ENCODE peak calls at places on chromosomes 7 and 10, in five cellular contexts. One of them, this sample, is unnamed. For H3K36me3, the result is how much of the 10 kb centered on the place peaks cover.

GRCh38 chr10:125828311-125828710 is 5.0 kb downstream of the BCCIP start:
- DNase-seq in PC-3: no peak
- DNase-seq in neural progenitor cell: no peak
- DNase-seq in kidney: no peak
- DNase-seq in mammary epithelial cell: no peak
- DNase-seq in this sample: no peak

GRCh38 chr7:28169166-28169713 is 11.4 kb downstream of the JAZF1 start:
- DNase-seq in PC-3: peak
- DNase-seq in neural progenitor cell: no peak
- DNase-seq in kidney: no peak
- DNase-seq in mammary epithelial cell: no peak
- DNase-seq in this sample: no peak

GRCh38 chr7:1134951-1135350 is 25.0 kb downstream of the ZFAND2A start:
- DNase-seq in PC-3: no peak
- DNase-seq in neural progenitor cell: no peak
- DNase-seq in kidney: no peak
- DNase-seq in mammary epithelial cell: no peak
- DNase-seq in this sample: no peak

GRCh38 chr7:107993879-107994278 is 9.1 kb downstream of the LAMB1 start:
- DNase-seq in PC-3: no peak
- DNase-seq in neural progenitor cell: no peak
- DNase-seq in kidney: no peak
- DNase-seq in mammary epithelial cell: no peak
- DNase-seq in this sample: peak

GRCh38 chr7:5636914-5637313 is 144.5 kb downstream of the RNF216 start:
- DNase-seq in PC-3: peak
- DNase-seq in neural progenitor cell: peak
- DNase-seq in kidney: peak
- DNase-seq in mammary epithelial cell: peak
- DNase-seq in this sample: peak

GRCh38 chr10:117615649-117616048 is 73.1 kb downstream of the EMX2 start:
- DNase-seq in PC-3: no peak
- DNase-seq in neural progenitor cell: no peak
- DNase-seq in kidney: no peak
- DNase-seq in mammary epithelial cell: no peak
- DNase-seq in this sample: no peak

GRCh38 chr7:103651978-103652377 is 206.0 kb upstream of the SLC26A5 start:
- DNase-seq in PC-3: no peak
- DNase-seq in neural progenitor cell: no peak
- DNase-seq in kidney: no peak
- DNase-seq in mammary epithelial cell: no peak
- DNase-seq in this sample: no peak

GRCh38 chr10:43076876-43077420 is at the start of gene RET:
- DNase-seq in PC-3: no peak
- DNase-seq in neural progenitor cell: peak
- DNase-seq in kidney: no peak
- DNase-seq in mammary epithelial cell: peak
- DNase-seq in this sample: peak

GRCh38 chr7:26147030-26147429 is 5.0 kb upstream of the NFE2L3 start:
- DNase-seq in PC-3: no peak
- DNase-seq in neural progenitor cell: no peak
- DNase-seq in kidney: no peak
- DNase-seq in mammary epithelial cell: peak
- DNase-seq in this sample: no peak

GRCh38 chr7:97732567-97733275 is 835 bp downstream of the TAC1 start:
- DNase-seq in PC-3: no peak
- DNase-seq in neural progenitor cell: peak
- DNase-seq in kidney: peak
- DNase-seq in mammary epithelial cell: no peak
- DNase-seq in this sample: no peak

GRCh38 chr10:62046522-62047239 is 145.2 kb downstream of the ARID5B start:
- DNase-seq in PC-3: peak
- DNase-seq in neural progenitor cell: no peak
- DNase-seq in kidney: no peak
- DNase-seq in mammary epithelial cell: peak
- DNase-seq in this sample: no peak

GRCh38 chr7:87413951-87414381 is 61.5 kb downstream of the ABCB4 start:
- DNase-seq in PC-3: peak
- DNase-seq in neural progenitor cell: peak
- DNase-seq in kidney: no peak
- DNase-seq in mammary epithelial cell: peak
- DNase-seq in this sample: no peak

GRCh38 chr10:23777153-23777552 is 338.3 kb downstream of the OTUD1 start:
- DNase-seq in PC-3: no peak
- DNase-seq in neural progenitor cell: peak
- DNase-seq in kidney: no peak
- DNase-seq in mammary epithelial cell: no peak
- DNase-seq in this sample: no peak

GRCh38 chr10:26486985-26487850 is 49.1 kb downstream of the APBB1IP start:
- DNase-seq in PC-3: peak
- DNase-seq in neural progenitor cell: no peak
- DNase-seq in kidney: no peak
- DNase-seq in mammary epithelial cell: peak
- DNase-seq in this sample: no peak

GRCh38 chr10:103523683-103524082 is 30.2 kb downstream of the NEURL1 start:
- DNase-seq in PC-3: no peak
- DNase-seq in neural progenitor cell: no peak
- DNase-seq in kidney: no peak
- DNase-seq in mammary epithelial cell: no peak
- DNase-seq in this sample: no peak

GRCh38 chr7:29204491-29205281 is 10.1 kb downstream of the CHN2 start:
- DNase-seq in PC-3: no peak
- DNase-seq in neural progenitor cell: no peak
- DNase-seq in kidney: no peak
- DNase-seq in mammary epithelial cell: no peak
- DNase-seq in this sample: no peak

GRCh38 chr7:129949292-129950133 is 3.2 kb downstream of the UBE2H start:
- DNase-seq in PC-3: peak
- DNase-seq in neural progenitor cell: peak
- DNase-seq in kidney: peak
- DNase-seq in mammary epithelial cell: peak
- DNase-seq in this sample: peak

GRCh38 chr7:142917447-142917846 is 16.1 kb downstream of the TRPV5 start:
- DNase-seq in PC-3: no peak
- DNase-seq in neural progenitor cell: no peak
- DNase-seq in kidney: no peak
- DNase-seq in mammary epithelial cell: no peak
- DNase-seq in this sample: no peak

GRCh38 chr7:115724400-115725056 is 306.0 kb downstream of the TFEC start:
- DNase-seq in PC-3: peak
- DNase-seq in neural progenitor cell: no peak
- DNase-seq in kidney: no peak
- DNase-seq in mammary epithelial cell: no peak
- DNase-seq in this sample: peak

GRCh38 chr7:143384148-143384547 is 3.0 kb downstream of the ZYX start:
- DNase-seq in PC-3: no peak
- DNase-seq in neural progenitor cell: no peak
- DNase-seq in kidney: peak
- DNase-seq in mammary epithelial cell: no peak
- DNase-seq in this sample: no peak

GRCh38 chr10:103888113-103888841 is 29.7 kb downstream of the STN1 start:
- DNase-seq in PC-3: peak
- DNase-seq in neural progenitor cell: no peak
- DNase-seq in kidney: peak
- DNase-seq in mammary epithelial cell: peak
- DNase-seq in this sample: peak

GRCh38 chr7:116601426-116601825 is 70.6 kb upstream of the MET start:
- DNase-seq in PC-3: no peak
- DNase-seq in neural progenitor cell: no peak
- DNase-seq in kidney: no peak
- DNase-seq in mammary epithelial cell: no peak
- DNase-seq in this sample: no peak

GRCh38 chr7:137754076-137754851 is 92.5 kb downstream of the DGKI start:
- DNase-seq in PC-3: no peak
- DNase-seq in neural progenitor cell: peak
- DNase-seq in kidney: no peak
- DNase-seq in mammary epithelial cell: no peak
- DNase-seq in this sample: no peak

GRCh38 chr10:91758303-91759146 is 39.7 kb upstream of the TNKS2 start:
- DNase-seq in PC-3: peak
- DNase-seq in neural progenitor cell: peak
- DNase-seq in kidney: no peak
- DNase-seq in mammary epithelial cell: peak
- DNase-seq in this sample: no peak

GRCh38 chr7:111029574-111030357 is 61.2 kb upstream of the LRRN3 start:
- DNase-seq in PC-3: no peak
- DNase-seq in neural progenitor cell: no peak
- DNase-seq in kidney: no peak
- DNase-seq in mammary epithelial cell: no peak
- DNase-seq in this sample: no peak

GRCh38 chr10:22427101-22427500 is 81.8 kb downstream of the SPAG6 start:
- DNase-seq in PC-3: peak
- DNase-seq in neural progenitor cell: no peak
- DNase-seq in kidney: no peak
- DNase-seq in mammary epithelial cell: peak
- DNase-seq in this sample: no peak

GRCh38 chr7:152355474-152356057 is 80.2 kb downstream of the KMT2C start:
- DNase-seq in PC-3: no peak
- DNase-seq in neural progenitor cell: no peak
- DNase-seq in kidney: no peak
- DNase-seq in mammary epithelial cell: no peak
- DNase-seq in this sample: no peak

GRCh38 chr10:108112218-108112617 is 947.7 kb upstream of the SORCS1 start:
- DNase-seq in PC-3: peak
- DNase-seq in neural progenitor cell: peak
- DNase-seq in kidney: no peak
- DNase-seq in mammary epithelial cell: peak
- DNase-seq in this sample: no peak

GRCh38 chr10:63197304-63198092 is 64.4 kb downstream of the NRBF2 start:
- DNase-seq in PC-3: no peak
- DNase-seq in neural progenitor cell: no peak
- DNase-seq in kidney: no peak
- DNase-seq in mammary epithelial cell: no peak
- DNase-seq in this sample: no peak

GRCh38 chr10:93452143-93452542 is 30.0 kb downstream of the MYOF start:
- DNase-seq in PC-3: no peak
- DNase-seq in neural progenitor cell: no peak
- DNase-seq in kidney: no peak
- DNase-seq in mammary epithelial cell: no peak
- DNase-seq in this sample: no peak

GRCh38 chr7:151725844-151726770 is 150.8 kb downstream of the PRKAG2 start:
- DNase-seq in PC-3: no peak
- DNase-seq in neural progenitor cell: no peak
- DNase-seq in kidney: peak
- DNase-seq in mammary epithelial cell: no peak
- DNase-seq in this sample: no peak

GRCh38 chr10:21314906-21315305 is 210.6 kb downstream of the SKIDA1 start:
- DNase-seq in PC-3: no peak
- DNase-seq in neural progenitor cell: peak
- DNase-seq in kidney: no peak
- DNase-seq in mammary epithelial cell: no peak
- DNase-seq in this sample: no peak

GRCh38 chr10:21313691-21314090 is 211.8 kb downstream of the SKIDA1 start:
- DNase-seq in PC-3: no peak
- DNase-seq in neural progenitor cell: no peak
- DNase-seq in kidney: no peak
- DNase-seq in mammary epithelial cell: no peak
- DNase-seq in this sample: no peak

GRCh38 chr10:21314234-21314633 is 211.2 kb downstream of the SKIDA1 start:
- DNase-seq in PC-3: no peak
- DNase-seq in neural progenitor cell: peak
- DNase-seq in kidney: no peak
- DNase-seq in mammary epithelial cell: no peak
- DNase-seq in this sample: no peak

GRCh38 chr10:21317902-21318301 is 207.6 kb downstream of the SKIDA1 start:
- DNase-seq in PC-3: no peak
- DNase-seq in neural progenitor cell: no peak
- DNase-seq in kidney: no peak
- DNase-seq in mammary epithelial cell: peak
- DNase-seq in this sample: no peak

GRCh38 chr10:21315321-21316220 is 209.9 kb downstream of the SKIDA1 start:
- DNase-seq in PC-3: no peak
- DNase-seq in neural progenitor cell: peak
- DNase-seq in kidney: peak
- DNase-seq in mammary epithelial cell: peak
- DNase-seq in this sample: peak
- H3K27ac ChIP-seq in PC-3: no peak
- H3K27ac ChIP-seq in neural progenitor cell: peak
- H3K27ac ChIP-seq in kidney: peak
- H3K27ac ChIP-seq in mammary epithelial cell: peak
- H3K27ac ChIP-seq in this sample: no peak

GRCh38 chr10:88239212-88239611 is 343.9 kb downstream of the RNLS start:
- DNase-seq in PC-3: no peak
- DNase-seq in neural progenitor cell: no peak
- DNase-seq in kidney: no peak
- DNase-seq in mammary epithelial cell: peak
- DNase-seq in this sample: no peak
- H3K9ac ChIP-seq in PC-3: no peak
- H3K9ac ChIP-seq in neural progenitor cell: no peak
- H3K9ac ChIP-seq in kidney: no peak
- H3K9ac ChIP-seq in mammary epithelial cell: no peak
- H3K9ac ChIP-seq in this sample: no peak

GRCh38 chr7:139572071-139572470 is 48.6 kb downstream of the CLEC2L start:
- DNase-seq in PC-3: no peak
- DNase-seq in neural progenitor cell: no peak
- DNase-seq in kidney: no peak
- DNase-seq in mammary epithelial cell: no peak
- DNase-seq in this sample: no peak
- H3K36me3 ChIP-seq in PC-3: under half
- H3K36me3 ChIP-seq in neural progenitor cell: under half
- H3K36me3 ChIP-seq in kidney: under half
- H3K36me3 ChIP-seq in mammary epithelial cell: under half
- H3K36me3 ChIP-seq in this sample: under half

GRCh38 chr7:139721844-139722243 is 56.0 kb downstream of the HIPK2 start:
- DNase-seq in PC-3: no peak
- DNase-seq in neural progenitor cell: no peak
- DNase-seq in kidney: no peak
- DNase-seq in mammary epithelial cell: no peak
- DNase-seq in this sample: no peak

GRCh38 chr7:139720186-139720585 is 57.6 kb downstream of the HIPK2 start:
- DNase-seq in PC-3: no peak
- DNase-seq in neural progenitor cell: no peak
- DNase-seq in kidney: no peak
- DNase-seq in mammary epithelial cell: no peak
- DNase-seq in this sample: no peak

GRCh38 chr7:139722604-139723003 is 55.2 kb downstream of the HIPK2 start:
- DNase-seq in PC-3: no peak
- DNase-seq in neural progenitor cell: no peak
- DNase-seq in kidney: no peak
- DNase-seq in mammary epithelial cell: no peak
- DNase-seq in this sample: no peak

GRCh38 chr7:139720705-139721231 is 57.0 kb downstream of the HIPK2 start:
- DNase-seq in PC-3: peak
- DNase-seq in neural progenitor cell: no peak
- DNase-seq in kidney: no peak
- DNase-seq in mammary epithelial cell: no peak
- DNase-seq in this sample: peak

DNA sequence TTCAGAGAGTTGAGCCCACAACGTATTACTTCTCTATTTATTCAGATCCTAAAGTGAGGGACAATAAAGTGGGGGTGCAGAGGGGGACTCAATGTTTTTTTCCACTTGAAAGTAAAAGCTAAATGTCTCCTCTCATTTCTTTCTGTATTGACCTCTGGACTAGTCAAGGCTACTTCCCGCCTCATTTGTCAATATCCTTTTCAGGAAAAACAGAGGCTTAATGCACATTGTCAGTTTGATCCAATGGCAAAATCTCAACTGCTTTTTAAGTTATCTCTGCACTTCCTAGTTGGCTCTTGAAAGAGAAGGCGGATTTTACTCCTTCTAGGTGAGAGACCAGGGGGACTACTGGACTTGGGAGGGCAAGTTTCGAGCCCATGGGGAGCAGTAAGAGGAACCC is 56.4 kb downstream of the HIPK2 start:
- DNase-seq in PC-3: no peak
- DNase-seq in neural progenitor cell: no peak
- DNase-seq in kidney: no peak
- DNase-seq in mammary epithelial cell: no peak
- DNase-seq in this sample: no peak
- H3K27ac ChIP-seq in PC-3: peak
- H3K27ac ChIP-seq in neural progenitor cell: no peak
- H3K27ac ChIP-seq in kidney: peak
- H3K27ac ChIP-seq in mammary epithelial cell: no peak
- H3K27ac ChIP-seq in this sample: peak